ENCODE peak calls at places on chromosome 6, in six cellular contexts. V is GM12878, J is IMR-90, P is SK-N-SH, O is K562, Y is HepG2. C is an unnamed sample. For H4K20me1, the result is how much of the 10 kb centered on the place peaks cover.

GRCh38 chr6:105601541-105602174 is 198.8 kb upstream of the PREP start:
- DNase-seq in V (peak), J (peak), P (no peak), O (peak), Y (peak), C (no peak)

GRCh38 chr6:44851176-44851575 is 463.7 kb downstream of the CDC5L start:
- DNase-seq in V (no peak), J (peak), P (no peak), O (no peak), Y (no peak), C (no peak)

GRCh38 chr6:34017106-34017805 is 128.6 kb downstream of the GRM4 start:
- DNase-seq in V (no peak), J (no peak), P (no peak), O (no peak), Y (no peak), C (no peak)

GRCh38 chr6:55818482-55818881 is 56.9 kb downstream of the BMP5 start:
- DNase-seq in V (no peak), J (no peak), P (no peak), O (no peak), Y (no peak), C (no peak)

GRCh38 chr6:37820713-37821069 is 1.2 kb downstream of the ZFAND3 start:
- DNase-seq in V (no peak), J (no peak), P (no peak), O (peak), Y (no peak), C (no peak)

GRCh38 chr6:18147160-18147559 is 7.7 kb downstream of the TPMT start:
- DNase-seq in V (no peak), J (peak), P (no peak), O (no peak), Y (peak), C (no peak)

GRCh38 chr6:12602951-12603710 is 113.4 kb upstream of the PHACTR1 start:
- DNase-seq in V (no peak), J (peak), P (peak), O (peak), Y (peak), C (no peak)

GRCh38 chr6:92708270-92708669 is 711.1 kb downstream of the EPHA7 start:
- DNase-seq in V (no peak), J (peak), P (no peak), O (no peak), Y (no peak), C (no peak)

GRCh38 chr6:167699141-167700036 is 127.3 kb upstream of the AFDN start:
- DNase-seq in V (peak), J (no peak), P (no peak), O (no peak), Y (no peak), C (no peak)

GRCh38 chr6:71181565-71181964 is 107.0 kb upstream of the OGFRL1 start:
- DNase-seq in V (no peak), J (peak), P (no peak), O (no peak), Y (peak), C (peak)

GRCh38 chr6:43926644-43927524 is 156.9 kb downstream of the VEGFA start:
- DNase-seq in V (no peak), J (peak), P (peak), O (peak), Y (peak), C (no peak)

GRCh38 chr6:86357877-86358276 is 579.5 kb upstream of the HTR1E start:
- DNase-seq in V (no peak), J (no peak), P (no peak), O (no peak), Y (no peak), C (peak)

GRCh38 chr6:148322704-148323103 is 19.9 kb upstream of the SASH1 start:
- DNase-seq in V (no peak), J (no peak), P (no peak), O (no peak), Y (no peak), C (no peak)

GRCh38 chr6:40308533-40309306 is 278.4 kb downstream of the LRFN2 start:
- DNase-seq in V (peak), J (peak), P (peak), O (peak), Y (peak), C (peak)

GRCh38 chr6:6005467-6006427 is 978 bp downstream of the NRN1 start:
- DNase-seq in V (no peak), J (no peak), P (peak), O (no peak), Y (no peak), C (no peak)

GRCh38 chr6:41894366-41895299 is 542 bp downstream of the USP49 start:
- DNase-seq in V (no peak), J (no peak), P (no peak), O (peak), Y (no peak), C (no peak)

GRCh38 chr6:79431469-79431868 is 105.8 kb downstream of the LCA5 start:
- DNase-seq in V (no peak), J (no peak), P (no peak), O (peak), Y (peak), C (no peak)
- H2AFZ ChIP-seq in V (no peak), J (no peak), P (no peak), O (no peak), Y (no peak), C (no peak)

GRCh38 chr6:14660767-14661166 is 543.2 kb downstream of the CD83 start:
- DNase-seq in V (no peak), J (no peak), P (no peak), O (no peak), Y (no peak), C (no peak)

GRCh38 chr6:14664112-14664592 is 546.6 kb downstream of the CD83 start:
- DNase-seq in V (no peak), J (peak), P (peak), O (no peak), Y (no peak), C (no peak)

GRCh38 chr6:14661696-14662095 is 544.1 kb downstream of the CD83 start:
- DNase-seq in V (no peak), J (no peak), P (no peak), O (no peak), Y (no peak), C (no peak)

GRCh38 chr6:14658909-14659561 is 541.5 kb downstream of the CD83 start:
- DNase-seq in V (no peak), J (peak), P (no peak), O (no peak), Y (no peak), C (no peak)

DNA sequence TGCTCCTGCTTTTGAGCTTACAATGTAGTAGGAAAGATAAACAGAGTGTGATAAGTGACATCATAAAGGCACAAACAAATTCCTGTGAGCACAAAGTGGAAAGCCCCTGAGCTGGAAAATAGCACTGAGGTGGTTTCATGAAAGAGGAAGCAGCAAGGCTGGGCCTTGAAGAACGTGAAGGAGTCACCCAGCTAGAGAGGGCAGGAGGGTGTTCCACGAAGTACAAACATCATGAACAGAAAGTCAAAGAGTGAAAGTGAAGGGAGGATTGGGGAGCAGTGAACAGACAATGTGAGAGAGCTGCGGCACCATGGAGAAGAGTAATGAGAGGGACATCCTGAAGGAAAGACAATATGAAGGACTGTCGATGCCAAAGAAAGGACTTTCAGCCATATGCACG is 543.6 kb downstream of the CD83 start:
- DNase-seq in V (peak), J (peak), P (no peak), O (no peak), Y (no peak), C (no peak)
- TF ChIP-seq USF2 in V (no peak), J (no peak), P (no peak), O (no peak), Y (no peak), C (no peak)

DNA sequence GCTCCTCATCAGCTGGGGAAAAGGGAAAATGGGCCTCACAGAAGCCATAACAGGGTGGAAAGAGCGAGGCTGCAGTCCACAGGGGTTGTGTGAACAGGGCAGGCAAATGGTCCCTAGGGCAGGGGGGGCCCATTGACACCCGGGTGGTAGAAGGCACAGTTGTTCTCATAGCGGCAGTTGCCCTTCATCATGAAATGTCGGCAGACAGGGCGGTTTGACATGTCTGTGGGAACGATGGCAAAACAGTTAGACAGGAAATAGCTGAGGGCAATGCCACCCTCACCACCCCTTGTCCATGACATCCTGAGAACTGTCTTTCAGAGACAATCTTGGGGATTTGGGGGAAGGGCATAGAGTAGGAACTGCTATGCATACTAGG is 15.6 kb downstream of the PPP1R10 start:
- DNase-seq in V (no peak), J (no peak), P (no peak), O (no peak), Y (no peak), C (no peak)
- H4K20me1 ChIP-seq in V (under half), J (half or more), P (under half), O (under half), Y (under half), C (under half)

DNA sequence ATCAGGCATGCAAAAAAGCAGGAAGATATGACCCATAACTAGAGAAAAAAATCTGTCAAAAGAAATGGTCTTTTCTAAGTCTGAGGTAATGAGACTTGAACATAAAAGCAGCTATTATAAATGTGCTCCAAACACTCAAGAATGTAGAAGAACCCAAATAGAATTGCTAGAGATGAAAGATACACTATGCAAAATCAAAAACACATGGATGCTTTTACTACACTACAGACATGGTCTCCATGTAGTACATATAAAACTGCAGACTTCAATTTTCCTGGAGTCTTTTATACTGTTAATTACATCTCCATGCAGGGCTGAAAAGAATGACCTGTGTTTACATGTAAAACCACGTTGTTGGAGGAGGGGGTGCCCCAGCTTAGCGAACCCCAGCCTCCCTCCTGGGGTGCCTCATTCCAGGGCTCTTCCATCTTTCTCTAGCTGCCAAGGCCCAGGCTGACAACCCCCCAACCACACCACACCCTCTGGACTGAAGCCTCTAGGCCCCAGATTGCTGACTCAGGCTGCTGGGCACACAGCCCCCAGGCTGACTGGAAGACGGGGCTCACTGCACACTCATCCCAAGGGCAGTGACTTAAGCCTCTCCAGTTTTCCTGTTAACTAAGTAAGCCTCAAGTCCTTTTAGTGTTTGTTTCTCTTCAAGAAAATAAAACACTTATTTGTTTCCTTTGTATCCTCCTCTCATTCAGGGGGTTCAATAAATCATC is 25.9 kb upstream of the PLAGL1 start:
- DNase-seq in V (no peak), J (peak), P (no peak), O (peak), Y (no peak), C (no peak)
- H2AFZ ChIP-seq in V (no peak), J (peak), P (no peak), O (peak), Y (no peak), C (no peak)

GRCh38 chr6:53033764-53034163 is 31.4 kb upstream of the FBXO9 start:
- DNase-seq in V (no peak), J (peak), P (no peak), O (no peak), Y (no peak), C (no peak)
- TF ChIP-seq USF2 in V (no peak), J (no peak), P (no peak), O (no peak), Y (no peak), C (no peak)

GRCh38 chr6:24925661-24926060 is 10.1 kb downstream of the RIPOR2 start:
- DNase-seq in V (no peak), J (no peak), P (no peak), O (no peak), Y (no peak), C (no peak)

GRCh38 chr6:24926192-24926591 is 9.6 kb downstream of the RIPOR2 start:
- DNase-seq in V (no peak), J (no peak), P (no peak), O (no peak), Y (peak), C (no peak)

GRCh38 chr6:24926639-24927038 is 9.1 kb downstream of the RIPOR2 start:
- DNase-seq in V (no peak), J (no peak), P (no peak), O (no peak), Y (no peak), C (no peak)

GRCh38 chr6:24923885-24924401 is 11.8 kb downstream of the RIPOR2 start:
- DNase-seq in V (no peak), J (no peak), P (no peak), O (no peak), Y (no peak), C (no peak)

GRCh38 chr6:24924956-24925355 is 10.8 kb downstream of the RIPOR2 start:
- DNase-seq in V (no peak), J (no peak), P (no peak), O (no peak), Y (no peak), C (no peak)
- H4K20me1 ChIP-seq in V (under half), J (under half), P (under half), O (under half), Y (under half), C (under half)

GRCh38 chr6:134665029-134665723 is 284.7 kb downstream of the ALDH8A1 start:
- DNase-seq in V (no peak), J (no peak), P (no peak), O (no peak), Y (no peak), C (no peak)
- H2AFZ ChIP-seq in V (no peak), J (no peak), P (no peak), O (peak), Y (no peak), C (no peak)

DNA sequence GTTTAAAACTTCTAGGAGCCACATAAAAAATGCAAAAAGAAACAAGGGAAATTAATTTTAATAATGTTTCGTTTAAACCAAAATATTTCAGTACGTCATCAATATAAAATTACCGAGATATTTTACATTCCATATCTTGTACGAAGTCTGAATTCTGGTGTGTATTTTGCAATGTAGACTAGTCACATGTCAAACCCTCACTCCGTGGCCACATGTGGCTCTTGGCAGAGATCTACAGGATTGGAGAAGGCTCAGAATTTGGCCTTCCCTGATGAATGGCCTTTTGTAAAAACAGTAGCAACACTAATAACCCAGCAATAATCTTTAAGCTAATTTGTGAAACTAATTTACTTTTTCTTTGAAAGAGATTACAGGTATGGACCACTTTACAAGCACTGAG is 217.0 kb downstream of the PRL start:
- DNase-seq in V (no peak), J (peak), P (no peak), O (no peak), Y (no peak), C (no peak)
- TF ChIP-seq USF2 in V (no peak), J (peak), P (no peak), O (no peak), Y (no peak), C (no peak)

DNA sequence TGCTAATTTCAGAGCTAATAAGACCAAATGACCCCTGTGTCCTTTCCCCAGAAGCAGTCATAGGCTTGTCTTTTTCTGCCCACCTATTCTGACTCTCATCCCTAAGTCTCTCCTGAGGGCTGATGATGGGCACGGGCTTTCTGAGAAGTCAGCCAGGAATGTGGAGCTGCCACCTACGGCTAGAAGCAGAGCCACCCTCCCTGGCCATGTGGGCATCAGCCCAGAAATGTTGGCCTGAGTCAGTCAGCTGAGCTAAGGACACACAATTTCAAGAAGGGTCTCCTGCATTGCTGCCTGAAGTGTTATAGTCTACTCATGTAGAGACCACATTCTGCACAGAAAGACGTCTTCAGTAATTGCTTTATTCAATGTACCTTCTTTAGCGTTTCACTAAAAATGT is 17.1 kb downstream of the MYLIP start:
- DNase-seq in V (no peak), J (no peak), P (no peak), O (no peak), Y (no peak), C (no peak)
- H4K20me1 ChIP-seq in V (under half), J (under half), P (under half), O (under half), Y (under half), C (under half)

C was measured in H1.